ENCODE peak calls at places on chromosome 6, in eight cellular contexts. U is NCI-H1694 treated with DMSO at 0.1 percent for 48 hours; O is effector CD4-positive, alpha-beta T cell; B is NCI-H1417; L is NCI-H69; X is A172; T is AG10803; Q is HEK293T. S is an unnamed sample.

GRCh38 chr6:4676016-4676415 is 100.2 kb upstream of the CDYL start:
- DNase-seq in L (no peak), U (no peak), T (no peak), Q (no peak), B (no peak), X (no peak), O (no peak), S (no peak)

GRCh38 chr6:57222684-57223077 is 574 bp upstream of the RAB23 start:
- DNase-seq in T (no peak), O (no peak), Q (no peak), U (no peak), B (no peak), L (peak), X (no peak), S (no peak)

GRCh38 chr6:142187209-142187608 is 40.1 kb downstream of the VTA1 start:
- DNase-seq in U (no peak), O (no peak), Q (peak), T (peak), B (peak), X (peak), L (peak), S (peak)

GRCh38 chr6:163190786-163191185 is 223.7 kb upstream of the QKI start:
- DNase-seq in T (no peak), B (no peak), U (no peak), X (no peak), O (no peak), Q (no peak), L (no peak), S (no peak)

GRCh38 chr6:6191476-6191875 is 129.0 kb downstream of the F13A1 start:
- DNase-seq in T (no peak), X (no peak), Q (no peak), B (no peak), L (no peak), U (no peak), O (no peak), S (no peak)

GRCh38 chr6:165826487-165827189 is 163.6 kb upstream of the PDE10A start:
- DNase-seq in X (no peak), U (no peak), B (no peak), T (no peak), L (no peak), O (no peak), Q (no peak), S (no peak)

GRCh38 chr6:78598966-78599365 is 268.4 kb upstream of the IRAK1BP1 start:
- DNase-seq in X (peak), T (peak), Q (no peak), U (no peak), L (no peak), B (no peak), O (no peak), S (peak)

GRCh38 chr6:34189806-34190503 is 44.1 kb upstream of the GRM4 start:
- DNase-seq in Q (no peak), L (no peak), O (no peak), X (no peak), U (peak), T (no peak), B (no peak), S (no peak)

GRCh38 chr6:100488231-100488630 is 23.5 kb upstream of the SIM1 start:
- DNase-seq in L (no peak), U (no peak), O (no peak), X (no peak), Q (no peak), B (no peak), T (peak), S (peak)

GRCh38 chr6:155867682-155868081 is 412.0 kb upstream of the NOX3 start:
- DNase-seq in O (no peak), U (no peak), X (no peak), T (no peak), B (no peak), L (no peak), Q (no peak), S (no peak)

GRCh38 chr6:158662607-158663464 is 13.0 kb downstream of the SYTL3 start:
- DNase-seq in Q (no peak), O (no peak), T (peak), U (no peak), L (peak), X (no peak), B (no peak), S (peak)

GRCh38 chr6:98905759-98906158 is 42.0 kb downstream of the FBXL4 start:
- DNase-seq in X (no peak), U (no peak), B (no peak), O (no peak), L (no peak), T (no peak), Q (no peak), S (no peak)

GRCh38 chr6:106522557-106522956 is 106.7 kb downstream of the RTN4IP1 start:
- DNase-seq in L (no peak), X (no peak), T (no peak), B (no peak), O (no peak), U (no peak), Q (no peak), S (no peak)

GRCh38 chr6:1187293-1188131 is 124.4 kb upstream of the FOXQ1 start:
- DNase-seq in B (no peak), T (no peak), O (no peak), U (no peak), Q (no peak), L (no peak), X (no peak), S (no peak)

GRCh38 chr6:84464471-84464870 is 237.0 kb upstream of the CEP162 start:
- DNase-seq in U (no peak), O (no peak), L (no peak), B (no peak), X (no peak), Q (no peak), T (no peak), S (no peak)

GRCh38 chr6:77650098-77650663 is 2.7 kb upstream of the MEI4 start:
- DNase-seq in U (peak), O (no peak), B (no peak), Q (peak), X (no peak), L (peak), T (no peak), S (no peak)

GRCh38 chr6:137860394-137861005 is 6.6 kb upstream of the TNFAIP3 start:
- DNase-seq in B (no peak), X (no peak), L (no peak), U (no peak), O (no peak), T (no peak), Q (no peak), S (no peak)

GRCh38 chr6:36860126-36860525 is 14.5 kb downstream of the PPIL1 start:
- DNase-seq in B (no peak), T (no peak), Q (no peak), L (no peak), U (no peak), X (no peak), O (no peak), S (no peak)